ENCODE peak calls at places on chromosomes 2 and 18, in nine cellular contexts. E, O, N, P, U, M, A, S and Q are unnamed samples.

GRCh38 chr18:49618741-49619392 is 57.0 kb downstream of the LIPG start:
- DNase-seq in A (peak), U (no peak), S (peak), P (no peak), M (no peak), N (no peak), O (no peak), E (no peak), Q (no peak)

GRCh38 chr2:238495422-238495821 is 68.7 kb downstream of the ASB1 start:
- DNase-seq in U (no peak), P (no peak), M (no peak), E (no peak), S (no peak), A (no peak), O (no peak), N (no peak), Q (no peak)

GRCh38 chr2:1940660-1941059 is 196.3 kb upstream of the PXDN start:
- DNase-seq in O (no peak), M (no peak), A (no peak), U (no peak), S (no peak), E (no peak), N (peak), P (no peak), Q (no peak)

GRCh38 chr2:85648619-85649018 is 19.4 kb downstream of the SFTPB start:
- DNase-seq in A (peak), M (peak), N (no peak), O (no peak), P (no peak), U (no peak), S (no peak), E (no peak), Q (no peak)

GRCh38 chr2:15941483-15941853 is 1.1 kb downstream of the MYCN start:
- DNase-seq in E (no peak), P (peak), U (no peak), N (no peak), S (no peak), M (no peak), O (no peak), A (peak), Q (no peak)

GRCh38 chr2:133712369-133712768 is 144.1 kb upstream of the NCKAP5 start:
- DNase-seq in U (no peak), N (no peak), O (no peak), P (no peak), E (no peak), M (no peak), A (no peak), S (no peak), Q (no peak)

GRCh38 chr2:196649202-196649601 is 9.7 kb downstream of the CCDC150 start:
- DNase-seq in P (no peak), M (no peak), S (no peak), U (no peak), N (no peak), O (no peak), E (no peak), A (no peak), Q (no peak)

GRCh38 chr2:230312638-230313037 is 14.4 kb upstream of the SP140L start:
- DNase-seq in O (no peak), E (no peak), S (no peak), U (no peak), M (no peak), N (no peak), A (no peak), P (no peak), Q (no peak)

GRCh38 chr2:220904015-220904414 is 668.1 kb downstream of the EPHA4 start:
- DNase-seq in P (no peak), M (no peak), E (no peak), N (no peak), U (no peak), A (no peak), O (no peak), S (no peak), Q (no peak)

GRCh38 chr18:59987102-59987501 is 87.3 kb downstream of the PMAIP1 start:
- DNase-seq in P (no peak), S (no peak), E (no peak), A (no peak), U (no peak), M (no peak), N (no peak), O (no peak), Q (no peak)

GRCh38 chr2:216905649-216906048 is 45.8 kb upstream of the TNP1 start:
- DNase-seq in U (no peak), P (no peak), E (no peak), A (peak), N (no peak), S (no peak), M (no peak), O (no peak), Q (no peak)
- TF ChIP-seq CTCF in U (no peak), P (no peak), E (no peak), A (peak), N (no peak), S (no peak), M (no peak), O (no peak), Q (no peak)

GRCh38 chr2:212005077-212005671 is 533.4 kb downstream of the ERBB4 start:
- DNase-seq in M (peak), E (no peak), S (no peak), O (no peak), P (no peak), U (no peak), A (peak), N (no peak), Q (no peak)
- TF ChIP-seq CTCF in M (peak), E (peak), S (peak), O (no peak), P (no peak), U (peak), A (peak), N (peak), Q (no peak)

GRCh38 chr2:28663359-28663758 is 88.3 kb upstream of the PPP1CB start:
- DNase-seq in A (no peak), E (no peak), M (peak), O (no peak), U (no peak), S (no peak), P (no peak), N (no peak), Q (no peak)
- TF ChIP-seq CTCF in A (peak), E (no peak), M (no peak), O (peak), U (no peak), S (peak), P (peak), N (no peak), Q (no peak)

GRCh38 chr2:64362562-64363026 is 91.4 kb upstream of the LGALSL start:
- DNase-seq in E (no peak), A (peak), U (peak), M (peak), P (no peak), S (peak), N (no peak), O (no peak), Q (no peak)

GRCh38 chr2:64367444-64367843 is 86.5 kb upstream of the LGALSL start:
- DNase-seq in M (no peak), U (no peak), O (no peak), S (no peak), E (no peak), P (no peak), A (no peak), N (no peak), Q (no peak)

GRCh38 chr2:64361151-64361938 is 92.6 kb upstream of the LGALSL start:
- DNase-seq in E (no peak), N (no peak), U (no peak), O (no peak), A (no peak), M (no peak), P (no peak), S (no peak), Q (no peak)

GRCh38 chr2:64363140-64363539 is 90.8 kb upstream of the LGALSL start:
- DNase-seq in N (no peak), S (no peak), U (no peak), E (no peak), M (no peak), A (no peak), O (no peak), P (no peak), Q (no peak)

GRCh38 chr2:64363848-64364247 is 90.1 kb upstream of the LGALSL start:
- DNase-seq in M (no peak), O (no peak), S (no peak), A (peak), P (no peak), N (no peak), E (no peak), U (no peak), Q (no peak)
- TF ChIP-seq CTCF in M (no peak), O (no peak), S (no peak), A (peak), P (no peak), N (no peak), E (peak), U (no peak), Q (no peak)

GRCh38 chr2:172484706-172485105 is 57.3 kb downstream of the ITGA6 start:
- DNase-seq in N (no peak), E (no peak), O (no peak), U (no peak), P (no peak), M (no peak), A (no peak), S (no peak), Q (no peak)
- TF ChIP-seq CTCF in N (no peak), E (no peak), O (no peak), U (peak), P (no peak), M (no peak), A (no peak), S (no peak), Q (no peak)

GRCh38 chr2:80326214-80326613 is 21.7 kb upstream of the LRRTM1 start:
- DNase-seq in P (no peak), N (no peak), U (no peak), A (no peak), M (peak), E (no peak), S (no peak), O (no peak), Q (no peak)
- TF ChIP-seq CTCF in P (no peak), N (peak), U (peak), A (peak), M (peak), E (peak), S (peak), O (peak), Q (no peak)

DNA sequence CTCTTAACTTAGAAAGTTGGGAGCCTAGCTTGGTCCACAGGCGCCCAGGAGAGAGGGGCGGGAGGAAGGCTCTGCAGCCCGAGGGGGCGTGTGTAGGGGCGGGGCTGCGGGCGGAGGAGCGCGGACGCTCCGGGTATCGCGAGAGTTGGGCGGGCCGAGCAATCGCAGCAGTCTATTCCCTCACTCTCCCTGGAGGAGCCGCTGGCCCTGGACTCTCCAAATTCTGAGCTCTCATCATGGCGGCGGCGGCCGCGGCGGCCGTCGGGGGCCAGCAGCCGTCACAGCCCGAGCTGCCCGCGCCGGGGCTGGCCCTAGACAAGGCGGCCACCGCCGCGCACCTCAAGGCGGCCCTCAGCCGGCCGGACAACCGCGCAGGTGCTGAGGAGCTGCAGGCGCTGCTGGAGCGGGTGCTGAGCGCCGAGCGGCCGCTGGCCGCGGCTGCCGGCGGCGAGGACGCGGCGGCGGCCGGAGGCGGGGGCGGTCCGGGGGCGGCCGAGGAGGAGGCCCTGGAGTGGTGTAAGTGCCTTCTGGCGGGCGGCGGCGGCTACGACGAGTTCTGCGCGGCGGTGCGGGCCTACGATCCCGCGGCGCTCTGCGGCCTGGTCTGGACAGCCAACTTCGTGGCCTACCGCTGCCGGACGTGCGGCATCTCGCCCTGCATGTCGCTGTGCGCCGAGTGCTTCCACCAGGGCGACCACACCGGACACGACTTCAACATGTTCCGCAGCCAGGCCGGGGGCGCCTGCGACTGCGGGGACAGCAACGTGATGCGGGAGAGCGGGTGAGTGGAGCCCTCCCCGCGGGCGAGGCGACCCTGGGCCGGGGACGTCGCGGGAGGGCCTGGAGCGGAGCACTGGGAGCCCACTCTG is at the start of gene UBR3:
- DNase-seq in A (peak), O (no peak), N (peak), S (peak), U (peak), M (peak), E (peak), P (peak), Q (peak)
- TF ChIP-seq CTCF in A (peak), O (peak), N (no peak), S (no peak), U (peak), M (no peak), E (no peak), P (no peak), Q (no peak)

DNA sequence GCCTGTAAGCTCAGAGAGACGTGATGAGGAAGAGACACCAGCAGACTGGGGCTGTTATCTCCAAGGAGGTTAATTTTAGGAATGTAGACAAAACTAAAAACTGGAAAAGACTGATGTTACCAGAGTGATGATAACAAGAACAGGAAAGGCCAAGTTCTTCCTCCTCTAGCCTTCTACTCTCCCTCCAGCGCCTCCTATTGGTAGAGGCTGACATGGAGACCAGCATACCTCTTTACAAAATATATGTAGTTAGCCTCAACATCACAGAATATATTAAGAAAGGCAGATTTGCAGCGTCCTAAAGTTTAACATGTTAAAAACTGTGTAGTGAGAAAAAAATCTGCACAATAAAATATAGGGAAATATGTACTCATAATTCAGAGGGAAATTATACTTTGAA is 66.0 kb downstream of the TCF4 start:
- DNase-seq in A (peak), O (no peak), E (no peak), S (peak), M (peak), N (no peak), U (no peak), P (no peak), Q (no peak)
- TF ChIP-seq CTCF in A (peak), O (no peak), E (peak), S (peak), M (no peak), N (no peak), U (peak), P (no peak), Q (no peak)